ENCODE peak calls at places on chromosomes 5 and 9, in nine cellular contexts. E is ovary, W is thyroid gland, K is prostate gland, U is HCT116, X is heart left ventricle, J is stomach, G is HepG2, V is A549. Y is an unnamed sample.

GRCh38 chr9:114619205-114619758 is 8.2 kb downstream of the TMEM268 start:
- DNase-seq in W (peak; percentile 84), J (peak; percentile 66), X (no peak), E (peak; percentile 65), K (peak; percentile 82), U (no peak), G (no peak), V (no peak), Y (no peak)

GRCh38 chr5:95042040-95042439 is 242.9 kb downstream of the MCTP1 start:
- DNase-seq in V (no peak), W (no peak), E (no peak), G (no peak), U (no peak), X (no peak), J (no peak), K (no peak), Y (no peak)

GRCh38 chr9:63859475-63860215 is 1425.4 kb downstream of the FOXD4L5 start:
- DNase-seq in E (peak; percentile 48), U (peak; percentile 45), V (peak; percentile 84), G (peak; percentile 49), W (peak; percentile 49), K (peak; percentile 28), X (peak; percentile 64), J (no peak), Y (peak; percentile 18)

GRCh38 chr9:114495992-114496391 is 9.3 kb downstream of the WHRN start:
- DNase-seq in G (no peak), X (no peak), K (no peak), W (no peak), E (no peak), V (no peak), J (no peak), U (no peak), Y (no peak)

GRCh38 chr5:56088967-56089829 is 94.4 kb upstream of the IL6ST start:
- DNase-seq in E (no peak), W (no peak), G (peak; percentile 65), K (no peak), J (no peak), X (no peak), V (peak; percentile 47), U (no peak), Y (no peak)

GRCh38 chr5:123422433-123423277 is 548 bp downstream of the CEP120 start:
- DNase-seq in U (no peak), G (peak; percentile 6), K (peak; percentile 11), W (no peak), X (no peak), J (peak; percentile 32), E (no peak), V (peak; percentile 25), Y (no peak)

GRCh38 chr5:14379739-14380497 is 201.7 kb upstream of the OTULINL start:
- DNase-seq in V (no peak), J (no peak), K (no peak), E (no peak), W (no peak), U (no peak), X (no peak), G (no peak), Y (no peak)

GRCh38 chr5:133405275-133406034 is 206.9 kb downstream of the FSTL4 start:
- DNase-seq in E (no peak), K (no peak), U (no peak), G (no peak), V (no peak), W (no peak), X (no peak), J (no peak), Y (peak; percentile 46)

GRCh38 chr5:76956033-76956432 is 3.2 kb downstream of the CRHBP start:
- DNase-seq in J (no peak), K (no peak), G (no peak), U (no peak), E (no peak), W (no peak), X (no peak), V (no peak), Y (no peak)

GRCh38 chr5:158884827-158885512 is 214.7 kb downstream of the EBF1 start:
- DNase-seq in J (no peak), X (no peak), E (no peak), K (no peak), U (no peak), G (no peak), V (no peak), W (no peak), Y (no peak)

GRCh38 chr5:81268797-81269196 is 32.6 kb upstream of the ZCCHC9 start:
- DNase-seq in J (no peak), X (no peak), K (no peak), V (peak; percentile 42), G (peak; percentile 54), W (no peak), E (no peak), U (peak; percentile 38), Y (no peak)

GRCh38 chr5:159965031-159965837 is 43.7 kb upstream of the TTC1 start:
- DNase-seq in X (peak; percentile 56), E (peak; percentile 40), W (peak; percentile 60), K (no peak), V (peak; percentile 45), J (peak; percentile 55), U (peak; percentile 33), G (peak; percentile 20), Y (no peak)

GRCh38 chr5:87069974-87070608 is 197.6 kb upstream of the RASA1 start:
- DNase-seq in X (no peak), W (peak; percentile 54), E (no peak), J (no peak), K (no peak), U (peak; percentile 21), V (peak; percentile 39), G (no peak), Y (peak; percentile 50)

GRCh38 chr9:20640331-20641187 is 18.3 kb upstream of the MLLT3 start:
- DNase-seq in W (peak; percentile 97), K (peak; percentile 37), U (no peak), E (peak; percentile 15), J (peak; percentile 68), G (no peak), V (no peak), X (peak; percentile 54), Y (peak; percentile 60)
- TF ChIP-seq POLR2A in W (no peak), K (no peak), U (no peak), E (no peak), J (no peak), G (no peak), V (no peak), X (no peak), Y (no peak)

GRCh38 chr5:173238312-173239232 is 3.6 kb upstream of the NKX2-5 start:
- DNase-seq in J (no peak), W (no peak), E (no peak), V (no peak), U (no peak), X (no peak), G (no peak), K (no peak), Y (no peak)

GRCh38 chr5:173235499-173236394 is 741 bp upstream of the NKX2-5 start:
- DNase-seq in G (no peak), U (no peak), J (no peak), K (no peak), E (no peak), V (no peak), X (peak; percentile 54), W (no peak), Y (no peak)

GRCh38 chr5:173237821-173238220 is 2.8 kb upstream of the NKX2-5 start:
- DNase-seq in X (no peak), U (no peak), W (no peak), J (no peak), G (no peak), E (no peak), V (no peak), K (no peak), Y (no peak)

GRCh38 chr5:173239233-173239593 is 4.2 kb upstream of the NKX2-5 start:
- DNase-seq in J (no peak), G (no peak), W (no peak), X (no peak), K (no peak), V (no peak), E (no peak), U (no peak), Y (no peak)

DNA sequence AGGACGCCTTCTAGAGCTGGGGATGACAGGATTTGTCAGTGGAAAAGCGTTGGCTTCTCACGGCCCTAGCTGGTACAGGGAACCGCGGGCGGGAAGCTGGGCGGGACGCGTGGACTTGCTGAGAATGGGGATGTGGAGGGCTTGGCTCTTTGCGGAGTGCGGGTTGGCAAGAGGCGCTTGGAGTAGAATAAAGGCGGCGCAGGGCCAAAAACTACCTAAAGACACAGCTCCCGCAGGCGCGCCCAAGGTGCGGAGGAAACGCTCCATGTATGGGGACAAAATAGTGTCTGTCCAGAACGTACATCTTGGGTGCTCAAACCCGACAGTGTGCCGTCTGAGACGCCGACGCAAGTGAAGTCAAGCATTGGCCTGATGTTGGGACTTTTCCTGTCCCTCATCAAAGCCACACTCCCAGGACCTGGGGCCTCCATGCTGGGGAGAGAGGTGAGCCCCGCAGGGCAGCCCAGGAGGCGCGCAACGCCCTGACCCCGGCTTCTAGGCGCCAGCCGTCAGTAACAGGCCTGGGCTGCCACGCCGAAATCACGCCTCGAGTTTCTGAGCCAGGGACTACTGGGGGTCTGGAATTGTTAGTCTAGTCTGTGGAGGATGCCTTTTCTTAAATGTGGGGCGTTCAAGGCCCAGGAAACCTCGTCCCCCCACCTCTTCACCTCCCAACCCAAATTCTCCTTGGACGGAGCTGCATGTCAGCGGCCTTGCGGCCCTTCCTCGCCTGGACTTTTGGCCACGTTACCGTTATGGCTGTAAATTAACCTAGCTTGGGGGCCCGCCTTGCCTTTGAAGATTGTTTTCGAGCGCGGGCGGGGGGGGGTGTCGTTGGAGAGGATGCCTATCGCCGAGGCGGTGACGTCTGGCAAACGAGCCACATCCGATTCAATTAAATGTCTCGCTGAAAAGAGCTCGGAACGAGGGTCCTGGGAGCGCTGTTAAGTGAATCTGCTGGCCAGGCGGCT is 1.8 kb upstream of the NKX2-5 start:
- DNase-seq in G (no peak), K (no peak), E (no peak), V (no peak), J (no peak), W (no peak), X (no peak), U (no peak), Y (no peak)
- H3K4me3 ChIP-seq in G (no peak overlapping the region), K (no peak overlapping the region), E (no peak overlapping the region), V (no peak overlapping the region), J (no peak overlapping the region), W (no peak overlapping the region), X (peak overlapping the region; percentile 67), U (no peak overlapping the region), Y (no peak overlapping the region)

GRCh38 chr5:153400931-153401330 is 89.5 kb upstream of the GRIA1 start:
- DNase-seq in V (no peak), G (no peak), U (no peak), K (no peak), X (no peak), E (no peak), J (no peak), W (no peak), Y (no peak)
- H3K27ac ChIP-seq in V (no peak overlapping the region), G (no peak overlapping the region), U (no peak overlapping the region), K (no peak overlapping the region), X (no peak overlapping the region), E (no peak overlapping the region), J (no peak overlapping the region), W (no peak overlapping the region), Y (no peak overlapping the region)

DNA sequence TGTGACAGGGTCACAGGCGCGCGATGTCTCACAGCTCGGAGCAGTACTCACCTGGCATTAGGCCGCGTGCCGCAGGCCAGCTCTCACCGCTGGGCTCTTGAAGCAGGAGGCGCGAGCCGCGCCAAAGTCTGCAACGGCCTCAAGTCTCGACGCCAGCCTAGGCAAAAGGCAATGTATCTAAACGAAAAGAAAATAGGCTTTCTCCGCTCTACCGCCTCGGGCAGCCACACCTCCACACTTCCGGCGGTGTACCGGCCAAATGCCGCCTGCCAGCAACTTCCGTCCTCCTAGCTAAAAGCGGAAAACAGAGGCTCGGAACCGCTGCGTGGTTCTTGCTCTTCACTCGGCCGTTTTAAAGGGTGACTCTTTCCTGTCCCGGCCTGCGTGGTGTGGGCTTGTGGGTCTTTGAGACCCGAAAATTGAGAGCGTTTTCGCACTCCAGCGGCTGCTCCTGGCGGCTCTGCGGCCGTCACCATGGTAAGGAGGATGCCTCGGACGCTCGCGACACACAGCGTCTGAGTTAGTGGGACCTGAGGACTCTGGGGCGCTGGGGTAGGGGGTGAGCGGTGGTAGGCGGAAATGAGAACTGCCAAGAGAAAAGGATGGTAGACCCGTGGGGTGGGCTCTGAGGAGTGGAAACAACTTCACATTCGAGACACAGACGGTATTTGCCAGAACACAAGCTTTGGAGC is at the start of the genes GFM2 and NSA2:
- DNase-seq in K (peak; percentile 90), X (peak; percentile 91), V (peak; percentile 95), E (peak; percentile 88), W (peak; percentile 88), J (peak; percentile 95), G (peak; percentile 87), U (peak; percentile 91), Y (peak; percentile 83)
- TF ChIP-seq POLR2A in K (peak; percentile 12), X (no peak), V (peak; percentile 56), E (peak; percentile 45), W (no peak), J (no peak), G (peak; percentile 64), U (peak; percentile 46), Y (no peak)

Y was measured in breast epithelium.